ENCODE peak calls at places on chromosomes 16 and 17, in seven cellular contexts. One of them, this sample, is unnamed.

GRCh38 chr17:55157165-55157564 is 107.6 kb upstream of the HLF start:
- DNase-seq in foreskin keratinocyte: no peak
- DNase-seq in GM23248: peak; percentile 18
- DNase-seq in H9: no peak
- DNase-seq in A549: no peak
- DNase-seq in psoas muscle: no peak
- DNase-seq in lung: no peak
- DNase-seq in this sample: no peak

GRCh38 chr16:67425581-67425980 is 5.3 kb upstream of the HSD11B2 start:
- DNase-seq in foreskin keratinocyte: no peak
- DNase-seq in A549: no peak
- DNase-seq in GM23248: no peak
- DNase-seq in psoas muscle: no peak
- DNase-seq in H9: no peak
- DNase-seq in lung: no peak
- DNase-seq in this sample: no peak

GRCh38 chr16:55435387-55435786 is 43.6 kb upstream of the MMP2 start:
- DNase-seq in A549: no peak
- DNase-seq in lung: no peak
- DNase-seq in psoas muscle: no peak
- DNase-seq in GM23248: no peak
- DNase-seq in H9: no peak
- DNase-seq in foreskin keratinocyte: no peak
- DNase-seq in this sample: no peak

GRCh38 chr17:49407981-49408501 is 6.6 kb downstream of the PHB1 start:
- DNase-seq in GM23248: peak; percentile 61
- DNase-seq in A549: peak; percentile 82
- DNase-seq in H9: peak; percentile 92
- DNase-seq in foreskin keratinocyte: peak; percentile 15
- DNase-seq in psoas muscle: peak; percentile 56
- DNase-seq in lung: peak; percentile 82
- DNase-seq in this sample: peak; percentile 66

GRCh38 chr16:9275386-9275785 is 183.9 kb downstream of the HAPSTR1 start:
- DNase-seq in H9: no peak
- DNase-seq in GM23248: no peak
- DNase-seq in psoas muscle: no peak
- DNase-seq in lung: no peak
- DNase-seq in A549: no peak
- DNase-seq in foreskin keratinocyte: no peak
- DNase-seq in this sample: no peak

GRCh38 chr16:87461466-87461975 is 31.3 kb downstream of the ZCCHC14 start:
- DNase-seq in A549: peak; percentile 94
- DNase-seq in psoas muscle: peak; percentile 37
- DNase-seq in GM23248: peak; percentile 54
- DNase-seq in lung: peak; percentile 92
- DNase-seq in foreskin keratinocyte: peak; percentile 73
- DNase-seq in H9: peak; percentile 97
- DNase-seq in this sample: peak; percentile 45

GRCh38 chr17:63699638-63700527 is at the start of gene LIMD2:
- DNase-seq in psoas muscle: peak; percentile 63
- DNase-seq in lung: no peak
- DNase-seq in A549: peak; percentile 26
- DNase-seq in H9: peak; percentile 85
- DNase-seq in foreskin keratinocyte: no peak
- DNase-seq in GM23248: peak; percentile 58
- DNase-seq in this sample: peak; percentile 66

GRCh38 chr17:61981323-61981722 is 53.5 kb upstream of the INTS2 start:
- DNase-seq in A549: no peak
- DNase-seq in psoas muscle: no peak
- DNase-seq in foreskin keratinocyte: peak; percentile 38
- DNase-seq in lung: no peak
- DNase-seq in GM23248: peak; percentile 26
- DNase-seq in H9: no peak
- DNase-seq in this sample: no peak

GRCh38 chr17:79948918-79949645 is 86.6 kb downstream of the TBC1D16 start:
- DNase-seq in foreskin keratinocyte: no peak
- DNase-seq in GM23248: no peak
- DNase-seq in psoas muscle: no peak
- DNase-seq in A549: no peak
- DNase-seq in H9: no peak
- DNase-seq in lung: no peak
- DNase-seq in this sample: peak; percentile 6

GRCh38 chr17:80347536-80347935 is 67.4 kb upstream of the ENDOV start:
- DNase-seq in H9: no peak
- DNase-seq in A549: no peak
- DNase-seq in psoas muscle: no peak
- DNase-seq in lung: no peak
- DNase-seq in GM23248: no peak
- DNase-seq in foreskin keratinocyte: no peak
- DNase-seq in this sample: no peak

GRCh38 chr17:51000835-51001638 is 119.6 kb downstream of the SPAG9 start:
- DNase-seq in foreskin keratinocyte: peak; percentile 8
- DNase-seq in lung: no peak
- DNase-seq in psoas muscle: no peak
- DNase-seq in H9: no peak
- DNase-seq in A549: peak; percentile 78
- DNase-seq in GM23248: peak; percentile 81
- DNase-seq in this sample: no peak

GRCh38 chr16:88560722-88561484 is 9.3 kb upstream of the ZC3H18 start:
- DNase-seq in foreskin keratinocyte: no peak
- DNase-seq in GM23248: peak; percentile 48
- DNase-seq in psoas muscle: no peak
- DNase-seq in lung: no peak
- DNase-seq in A549: no peak
- DNase-seq in H9: peak; percentile 59
- DNase-seq in this sample: no peak

GRCh38 chr16:67163164-67163902 is 1.2 kb upstream of the HSF4 start:
- DNase-seq in foreskin keratinocyte: no peak
- DNase-seq in H9: no peak
- DNase-seq in A549: no peak
- DNase-seq in lung: no peak
- DNase-seq in psoas muscle: peak; percentile 58
- DNase-seq in GM23248: no peak
- DNase-seq in this sample: peak; percentile 68

GRCh38 chr17:58332720-58333395 is 4.3 kb upstream of the TSPOAP1 start:
- DNase-seq in A549: no peak
- DNase-seq in lung: no peak
- DNase-seq in H9: peak; percentile 30
- DNase-seq in GM23248: no peak
- DNase-seq in foreskin keratinocyte: no peak
- DNase-seq in psoas muscle: no peak
- DNase-seq in this sample: peak; percentile 14

GRCh38 chr17:76371656-76372628 is 12.5 kb upstream of the SPHK1 start:
- DNase-seq in GM23248: peak; percentile 98
- DNase-seq in lung: no peak
- DNase-seq in H9: no peak
- DNase-seq in A549: peak; percentile 65
- DNase-seq in psoas muscle: no peak
- DNase-seq in foreskin keratinocyte: peak; percentile 100
- DNase-seq in this sample: no peak

GRCh38 chr17:1076299-1076981 is 79.5 kb downstream of the TIMM22 start:
- DNase-seq in foreskin keratinocyte: no peak
- DNase-seq in A549: no peak
- DNase-seq in GM23248: no peak
- DNase-seq in H9: no peak
- DNase-seq in lung: no peak
- DNase-seq in psoas muscle: peak; percentile 7
- DNase-seq in this sample: no peak

DNA sequence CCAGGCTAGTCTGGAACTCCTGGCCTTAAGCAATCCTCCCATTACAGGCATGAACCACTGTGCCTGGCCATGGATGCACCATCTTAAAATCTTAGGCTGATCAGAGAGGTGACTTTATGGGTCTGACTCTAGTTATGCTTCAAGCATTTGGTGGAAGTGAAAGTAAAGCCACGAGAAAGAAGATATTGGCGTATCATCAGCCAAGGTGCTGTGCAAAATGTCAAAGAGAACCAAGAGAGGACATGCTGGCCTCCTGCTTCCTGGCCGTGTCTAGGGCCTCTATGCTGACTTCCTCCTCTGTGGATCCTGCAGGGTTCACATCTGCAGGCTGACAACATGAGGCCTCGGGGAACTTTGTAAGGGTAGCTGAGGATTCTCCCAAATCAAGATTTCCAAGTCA is 385.2 kb downstream of the MAF start:
- DNase-seq in foreskin keratinocyte: no peak
- DNase-seq in lung: no peak
- DNase-seq in A549: no peak
- DNase-seq in H9: no peak
- DNase-seq in psoas muscle: no peak
- DNase-seq in GM23248: no peak
- DNase-seq in this sample: no peak
- H3K27ac ChIP-seq in foreskin keratinocyte: no peak overlapping the region
- H3K27ac ChIP-seq in lung: no peak overlapping the region
- H3K27ac ChIP-seq in A549: no peak overlapping the region
- H3K27ac ChIP-seq in H9: no peak overlapping the region
- H3K27ac ChIP-seq in psoas muscle: no peak overlapping the region
- H3K27ac ChIP-seq in GM23248: no peak overlapping the region
- H3K27ac ChIP-seq in this sample: no peak overlapping the region

GRCh38 chr16:28013392-28013791 is 50.1 kb downstream of the GSG1L start:
- DNase-seq in GM23248: no peak
- DNase-seq in psoas muscle: no peak
- DNase-seq in foreskin keratinocyte: no peak
- DNase-seq in A549: no peak
- DNase-seq in H9: no peak
- DNase-seq in lung: no peak
- DNase-seq in this sample: no peak

GRCh38 chr16:28011223-28011622 is 52.3 kb downstream of the GSG1L start:
- DNase-seq in lung: no peak
- DNase-seq in H9: no peak
- DNase-seq in A549: no peak
- DNase-seq in psoas muscle: no peak
- DNase-seq in GM23248: no peak
- DNase-seq in foreskin keratinocyte: no peak
- DNase-seq in this sample: no peak

GRCh38 chr16:28009586-28010373 is 53.7 kb downstream of the GSG1L start:
- DNase-seq in GM23248: no peak
- DNase-seq in foreskin keratinocyte: no peak
- DNase-seq in psoas muscle: no peak
- DNase-seq in H9: no peak
- DNase-seq in lung: no peak
- DNase-seq in A549: no peak
- DNase-seq in this sample: no peak

GRCh38 chr16:28012031-28012445 is 51.5 kb downstream of the GSG1L start:
- DNase-seq in foreskin keratinocyte: no peak
- DNase-seq in A549: no peak
- DNase-seq in GM23248: peak; percentile 47
- DNase-seq in H9: no peak
- DNase-seq in lung: no peak
- DNase-seq in psoas muscle: no peak
- DNase-seq in this sample: no peak

DNA sequence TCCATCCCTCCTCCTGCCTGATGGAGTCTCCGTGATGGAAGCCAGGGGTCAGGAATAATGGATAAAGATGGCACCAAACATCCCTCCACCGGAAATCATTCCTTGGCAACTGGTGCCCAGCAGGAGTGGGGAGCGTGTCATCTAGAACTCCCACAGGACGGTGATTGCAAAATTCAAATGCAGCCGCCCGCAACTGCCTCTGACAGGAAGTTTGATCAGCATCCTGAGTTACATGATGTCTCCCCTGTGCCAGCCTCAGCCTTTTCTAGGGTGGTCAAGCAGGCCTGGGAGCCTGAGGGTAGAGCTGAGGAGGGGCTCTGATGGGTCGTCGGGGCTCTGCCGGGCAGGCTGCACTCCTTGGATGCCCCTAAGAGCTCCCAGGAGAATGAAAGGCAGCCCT is 52.8 kb downstream of the GSG1L start:
- DNase-seq in H9: no peak
- DNase-seq in A549: no peak
- DNase-seq in foreskin keratinocyte: no peak
- DNase-seq in GM23248: peak; percentile 66
- DNase-seq in lung: no peak
- DNase-seq in psoas muscle: no peak
- DNase-seq in this sample: no peak
- H3K27ac ChIP-seq in H9: no peak overlapping the region
- H3K27ac ChIP-seq in A549: no peak overlapping the region
- H3K27ac ChIP-seq in foreskin keratinocyte: no peak overlapping the region
- H3K27ac ChIP-seq in GM23248: no peak overlapping the region
- H3K27ac ChIP-seq in lung: no peak overlapping the region
- H3K27ac ChIP-seq in psoas muscle: no peak overlapping the region
- H3K27ac ChIP-seq in this sample: no peak overlapping the region

GRCh38 chr17:41702712-41703111 is 9.4 kb upstream of the GAST start:
- DNase-seq in H9: no peak
- DNase-seq in A549: no peak
- DNase-seq in foreskin keratinocyte: no peak
- DNase-seq in lung: no peak
- DNase-seq in GM23248: no peak
- DNase-seq in psoas muscle: no peak
- DNase-seq in this sample: no peak

GRCh38 chr17:41707803-41708669 is 4.1 kb upstream of the GAST start:
- DNase-seq in psoas muscle: no peak
- DNase-seq in foreskin keratinocyte: no peak
- DNase-seq in lung: no peak
- DNase-seq in H9: no peak
- DNase-seq in GM23248: no peak
- DNase-seq in A549: no peak
- DNase-seq in this sample: no peak

GRCh38 chr17:41710472-41711090 is 1.6 kb upstream of the GAST start:
- DNase-seq in lung: no peak
- DNase-seq in GM23248: peak; percentile 91
- DNase-seq in A549: peak; percentile 62
- DNase-seq in psoas muscle: no peak
- DNase-seq in H9: no peak
- DNase-seq in foreskin keratinocyte: no peak
- DNase-seq in this sample: no peak

DNA sequence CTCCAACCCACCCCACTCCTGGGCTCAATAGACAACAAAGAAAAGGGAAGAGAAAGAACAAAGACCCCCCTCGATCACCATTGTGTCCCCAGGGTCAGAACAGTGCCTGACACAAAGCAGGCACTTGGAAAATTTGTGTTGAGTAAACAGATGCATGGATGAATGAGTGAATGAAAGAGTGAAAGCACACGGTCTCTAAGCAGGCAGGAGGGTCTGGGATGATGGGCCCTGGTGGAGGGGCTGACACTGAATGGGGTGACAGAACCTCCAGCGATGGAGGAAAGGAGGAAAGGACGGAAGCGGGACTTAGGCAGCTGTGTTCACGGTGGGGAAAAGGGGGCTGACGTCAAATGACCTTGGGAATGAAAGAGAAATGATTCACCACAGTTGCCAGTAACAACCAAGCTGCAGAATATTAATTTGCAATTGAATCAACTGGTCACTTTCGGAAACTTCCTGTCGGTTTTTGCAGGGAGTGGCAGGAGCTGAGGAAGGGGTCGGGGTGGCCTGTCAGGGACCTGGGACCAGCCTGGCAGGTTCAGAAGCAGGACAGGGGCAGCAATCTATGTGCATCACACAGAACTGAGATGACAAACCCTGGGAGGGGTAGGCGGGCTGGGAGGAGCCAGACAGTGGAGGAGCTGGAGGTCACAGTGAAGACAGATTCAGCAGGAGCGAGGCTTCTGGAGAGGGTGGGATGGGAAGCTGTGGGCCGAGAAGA is 6.7 kb upstream of the GAST start:
- DNase-seq in psoas muscle: no peak
- DNase-seq in lung: no peak
- DNase-seq in H9: peak; percentile 73
- DNase-seq in GM23248: no peak
- DNase-seq in A549: no peak
- DNase-seq in foreskin keratinocyte: no peak
- DNase-seq in this sample: no peak
- H3K27ac ChIP-seq in psoas muscle: no peak overlapping the region
- H3K27ac ChIP-seq in lung: no peak overlapping the region
- H3K27ac ChIP-seq in H9: no peak overlapping the region
- H3K27ac ChIP-seq in GM23248: no peak overlapping the region
- H3K27ac ChIP-seq in A549: no peak overlapping the region
- H3K27ac ChIP-seq in foreskin keratinocyte: no peak overlapping the region
- H3K27ac ChIP-seq in this sample: no peak overlapping the region

GRCh38 chr16:30355954-30356308 is 823 bp upstream of the CD2BP2 start:
- DNase-seq in lung: no peak
- DNase-seq in psoas muscle: no peak
- DNase-seq in A549: no peak
- DNase-seq in GM23248: peak; percentile 16
- DNase-seq in H9: no peak
- DNase-seq in foreskin keratinocyte: no peak
- DNase-seq in this sample: no peak
- H3K27ac ChIP-seq in lung: peak overlapping the region; percentile 84
- H3K27ac ChIP-seq in psoas muscle: peak overlapping the region; percentile 97
- H3K27ac ChIP-seq in A549: peak overlapping the region; percentile 87
- H3K27ac ChIP-seq in GM23248: peak overlapping the region; percentile 98
- H3K27ac ChIP-seq in H9: peak overlapping the region; percentile 97
- H3K27ac ChIP-seq in foreskin keratinocyte: peak overlapping the region; percentile 85
- H3K27ac ChIP-seq in this sample: peak overlapping the region; percentile 95

This sample was measured in left ventricle myocardium inferior.